ENCODE peak calls at places on chromosome 12, in four cellular contexts. One of them, this sample, is unnamed.

GRCh38 chr12:130041983-130042812 is 120.1 kb upstream of the FZD10 start:
- DNase-seq in right lobe of liver: peak; percentile 56
- DNase-seq in neural crest cell: peak; percentile 94
- DNase-seq in NCI-H526 treated with DMSO at 0.1 percent for 48 hours: peak; percentile 31
- DNase-seq in this sample: peak; percentile 51

GRCh38 chr12:69649529-69649928 is 38.8 kb upstream of the LRRC10 start:
- DNase-seq in neural crest cell: no peak
- DNase-seq in right lobe of liver: no peak
- DNase-seq in NCI-H526 treated with DMSO at 0.1 percent for 48 hours: no peak
- DNase-seq in this sample: peak; percentile 18

GRCh38 chr12:42094277-42094676 is 50.4 kb downstream of the GXYLT1 start:
- DNase-seq in NCI-H526 treated with DMSO at 0.1 percent for 48 hours: no peak
- DNase-seq in right lobe of liver: no peak
- DNase-seq in neural crest cell: no peak
- DNase-seq in this sample: no peak

GRCh38 chr12:54430471-54431075 is 11.5 kb upstream of the ITGA5 start:
- DNase-seq in neural crest cell: no peak
- DNase-seq in right lobe of liver: no peak
- DNase-seq in NCI-H526 treated with DMSO at 0.1 percent for 48 hours: no peak
- DNase-seq in this sample: no peak

GRCh38 chr12:10170199-10170598 is 1.7 kb downstream of the OLR1 start:
- DNase-seq in right lobe of liver: no peak
- DNase-seq in NCI-H526 treated with DMSO at 0.1 percent for 48 hours: peak; percentile 38
- DNase-seq in neural crest cell: no peak
- DNase-seq in this sample: no peak

GRCh38 chr12:75482636-75483035 is 2.1 kb downstream of the GLIPR1 start:
- DNase-seq in neural crest cell: no peak
- DNase-seq in NCI-H526 treated with DMSO at 0.1 percent for 48 hours: no peak
- DNase-seq in right lobe of liver: no peak
- DNase-seq in this sample: no peak

GRCh38 chr12:39935275-39935674 is 170.6 kb downstream of the SLC2A13 start:
- DNase-seq in right lobe of liver: no peak
- DNase-seq in neural crest cell: no peak
- DNase-seq in NCI-H526 treated with DMSO at 0.1 percent for 48 hours: no peak
- DNase-seq in this sample: no peak

GRCh38 chr12:43066471-43066870 is 476.9 kb upstream of the PRICKLE1 start:
- DNase-seq in NCI-H526 treated with DMSO at 0.1 percent for 48 hours: no peak
- DNase-seq in right lobe of liver: no peak
- DNase-seq in neural crest cell: no peak
- DNase-seq in this sample: no peak

This sample was measured in cerebellar cortex.